ENCODE peak calls at places on chromosomes 6 and 20, in four cellular contexts. I is fibroblast of the aortic adventitia, X is colonic mucosa, V is GM20000. D is an unnamed sample.

GRCh38 chr6:4487538-4487937 is 288.7 kb upstream of the CDYL start:
- DNase-seq in V (no peak), I (no peak), X (no peak), D (peak; percentile 35)

GRCh38 chr6:157226761-157227160 is 96.6 kb downstream of the TMEM242 start:
- DNase-seq in V (no peak), X (no peak), I (peak; percentile 62), D (no peak)

GRCh38 chr6:139449611-139450000 is 75.2 kb upstream of the CITED2 start:
- DNase-seq in V (no peak), X (no peak), I (peak; percentile 63), D (no peak)

GRCh38 chr20:1811621-1812498 is 83.3 kb upstream of the SIRPA start:
- DNase-seq in I (no peak), V (no peak), X (no peak), D (no peak)

GRCh38 chr6:113654396-113654795 is 202.7 kb upstream of the MARCKS start:
- DNase-seq in X (no peak), V (no peak), I (peak; percentile 62), D (no peak)

GRCh38 chr20:12997128-12997655 is 11.6 kb upstream of the SPTLC3 start:
- DNase-seq in I (no peak), V (no peak), X (no peak), D (no peak)

GRCh38 chr20:62307226-62308101 is 4.7 kb downstream of the ADRM1 start:
- DNase-seq in I (no peak), X (no peak), V (no peak), D (no peak)

GRCh38 chr6:136803589-136803988 is 11.3 kb upstream of the MAP3K5 start:
- DNase-seq in V (no peak), X (no peak), I (no peak), D (no peak)

GRCh38 chr6:41182069-41183034 is 18.6 kb downstream of the TREML2 start:
- DNase-seq in X (peak; percentile 35), I (peak; percentile 60), V (peak; percentile 56), D (peak; percentile 66)

GRCh38 chr20:63430891-63431290 is 41.6 kb downstream of the KCNQ2 start:
- DNase-seq in X (no peak), I (no peak), V (no peak), D (no peak)

GRCh38 chr6:142482249-142482648 is 180.4 kb downstream of the ADGRG6 start:
- DNase-seq in X (no peak), I (no peak), V (no peak), D (no peak)

GRCh38 chr6:77292564-77293546 is 170.4 kb downstream of the HTR1B start:
- DNase-seq in X (no peak), I (peak; percentile 81), V (no peak), D (no peak)

GRCh38 chr6:10266061-10266460 is 148.8 kb downstream of the TFAP2A start:
- DNase-seq in X (no peak), I (no peak), V (no peak), D (no peak)

GRCh38 chr20:59850018-59850641 is 83.3 kb downstream of the SYCP2 start:
- DNase-seq in I (peak; percentile 45), X (no peak), V (no peak), D (no peak)

GRCh38 chr6:169839898-169840631 is 88.6 kb downstream of the ERMARD start:
- DNase-seq in X (peak; percentile 13), I (no peak), V (no peak), D (no peak)

GRCh38 chr6:168961257-168961656 is 292.4 kb downstream of the THBS2 start:
- DNase-seq in X (no peak), I (no peak), V (no peak), D (no peak)

GRCh38 chr6:167470836-167471547 is 146.1 kb downstream of the TTLL2 start:
- DNase-seq in I (no peak), X (no peak), V (no peak), D (no peak)
- TF ChIP-seq CTCF in I (no peak), X (no peak), V (no peak), D (no peak)

DNA sequence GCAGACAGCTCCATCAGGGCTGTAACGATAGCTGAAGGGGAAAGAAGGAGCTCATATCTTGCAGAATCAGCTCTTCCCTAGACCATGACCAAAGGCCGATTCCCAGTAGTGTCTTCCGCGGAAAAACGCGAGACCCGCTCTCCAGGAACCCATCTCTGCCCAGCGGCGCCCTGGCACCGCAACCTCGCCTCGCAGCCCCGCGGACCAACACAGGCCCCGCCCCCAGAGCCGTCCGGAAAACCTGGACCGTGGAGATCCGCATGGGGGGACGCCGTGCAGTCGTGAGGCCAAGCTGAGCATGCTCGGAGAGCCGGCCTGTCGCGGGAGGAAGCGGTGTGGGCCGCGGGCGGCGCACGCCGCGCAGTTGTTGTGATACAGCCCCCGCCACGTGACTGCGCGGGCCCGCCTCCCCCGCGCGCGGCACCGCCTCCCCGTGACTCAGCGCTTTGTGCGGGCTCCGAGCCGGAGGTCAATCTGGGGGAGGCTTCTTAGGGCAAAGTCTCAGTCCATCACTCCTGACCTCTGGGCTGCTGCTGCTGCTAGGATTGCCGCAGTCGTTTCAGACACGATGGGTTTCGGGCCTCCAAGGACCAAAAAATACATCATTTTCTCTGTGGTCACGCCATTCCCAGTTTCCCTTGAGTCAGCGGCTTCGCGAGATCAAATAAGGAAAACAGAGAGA is 3.1 kb upstream of the GCLC start:
- DNase-seq in V (peak; percentile 93), I (peak; percentile 95), X (peak; percentile 98), D (peak; percentile 95)
- TF ChIP-seq CTCF in V (no peak), I (no peak), X (no peak), D (no peak)

GRCh38 chr6:122766256-122766655 is 13.3 kb upstream of the FABP7 start:
- DNase-seq in X (no peak), V (no peak), I (no peak), D (no peak)

GRCh38 chr6:122772724-122773123 is 6.8 kb upstream of the FABP7 start:
- DNase-seq in X (no peak), V (no peak), I (no peak), D (no peak)

GRCh38 chr6:122775975-122776374 is 3.5 kb upstream of the FABP7 start:
- DNase-seq in I (no peak), X (no peak), V (no peak), D (no peak)

DNA sequence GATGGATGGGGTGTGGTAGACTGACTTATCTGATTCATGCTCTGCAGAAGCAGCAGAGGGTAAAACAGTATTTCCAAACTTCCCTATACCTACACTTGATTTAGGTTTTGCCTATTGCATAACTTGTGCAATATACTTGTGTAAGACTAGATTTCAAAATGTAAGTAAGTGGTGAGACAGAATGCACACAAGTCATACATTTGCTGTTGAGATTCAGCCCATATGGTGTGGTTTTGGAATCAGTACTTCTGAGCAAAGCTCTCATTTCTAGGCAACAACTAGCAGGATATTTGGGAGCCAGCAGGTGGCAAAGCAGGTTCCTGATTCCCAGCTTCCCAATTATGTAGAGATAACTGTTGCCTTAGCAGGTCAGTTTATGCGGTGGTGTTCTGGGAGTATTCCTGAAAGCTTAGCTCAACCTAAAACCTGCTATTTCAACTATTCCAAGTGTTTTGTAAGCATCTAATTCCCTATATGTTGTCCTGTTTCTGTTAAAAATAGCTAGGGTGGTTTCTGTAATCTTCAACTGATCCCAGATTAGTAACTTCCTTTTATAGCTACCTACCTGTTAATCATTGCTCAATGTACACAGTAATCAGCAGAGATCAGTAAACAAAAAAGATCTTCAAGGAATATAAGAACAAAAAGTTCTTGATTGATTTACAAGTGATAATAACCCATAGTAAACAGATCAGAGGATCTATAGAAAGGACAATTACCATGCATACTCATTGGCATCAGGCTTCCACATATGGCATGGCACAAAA is 8.5 kb upstream of the FABP7 start:
- DNase-seq in X (peak; percentile 43), V (no peak), I (no peak), D (no peak)
- TF ChIP-seq CTCF in X (peak; percentile 21), V (no peak), I (no peak), D (no peak)

DNA sequence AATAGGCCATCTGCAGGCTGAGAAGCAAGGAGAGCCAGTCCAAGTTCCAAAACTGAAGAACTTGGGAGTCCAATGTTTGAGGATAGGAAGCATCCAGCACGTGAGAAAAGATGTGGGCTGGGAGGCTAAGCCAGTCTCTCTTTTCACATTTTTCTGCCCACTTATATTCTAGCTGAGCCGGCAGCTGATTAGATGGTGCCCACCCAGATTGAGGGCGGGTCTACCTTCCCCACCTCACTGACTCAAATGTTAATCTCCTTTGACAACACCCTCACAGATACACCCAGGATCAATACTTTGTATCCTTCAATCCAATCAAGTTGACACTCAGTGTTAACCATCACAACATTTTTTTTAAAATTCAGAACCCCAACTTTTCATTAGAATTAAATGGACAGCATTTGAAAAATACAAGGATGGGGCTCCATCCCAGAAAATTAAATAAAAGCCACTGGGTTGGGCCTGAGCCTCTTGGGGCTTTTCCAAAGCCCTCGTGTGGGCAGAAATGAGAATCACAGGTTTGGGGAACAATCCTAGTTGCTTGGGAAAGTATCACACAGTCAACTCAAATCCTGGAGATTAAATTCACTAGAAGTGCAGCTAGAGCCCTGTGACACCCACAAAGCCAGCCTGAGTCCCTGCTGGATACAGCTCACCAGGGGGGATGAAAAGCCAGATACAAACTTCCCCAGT is 2.2 kb downstream of the CLDN20 start:
- DNase-seq in I (no peak), X (no peak), V (no peak), D (no peak)
- TF ChIP-seq CTCF in I (no peak), X (no peak), V (no peak), D (no peak)

D was measured in activated CD8-positive, alpha-beta T cell treated with anti-CD3 and anti-CD28 coated beads for 36 hours.